ENCODE peak calls at places on chromosomes 6 and 20, in seven cellular contexts. C is IMR-90, K is mesenchymal stem cell, V is H9, Y is neuronal stem cell, U is H1, X is trophoblast cell. M is an unnamed sample.

GRCh38 chr20:39823239-39823638 is 861.1 kb downstream of the DHX35 start:
- DNase-seq in C (peak; percentile 58), Y (no peak), K (peak; percentile 72), U (no peak), X (no peak), V (no peak), M (no peak)

GRCh38 chr6:13908955-13909381 is 15.8 kb upstream of the RNF182 start:
- DNase-seq in C (peak; percentile 74), K (peak; percentile 77), U (no peak), X (peak; percentile 59), Y (peak; percentile 55), V (peak; percentile 52), M (peak; percentile 83)

GRCh38 chr6:129175066-129175465 is 292.1 kb downstream of the LAMA2 start:
- DNase-seq in U (no peak), K (no peak), Y (no peak), C (no peak), V (no peak), X (no peak), M (no peak)

GRCh38 chr20:47703748-47704147 is 81.5 kb downstream of the SULF2 start:
- DNase-seq in X (no peak), U (no peak), K (peak; percentile 41), C (no peak), Y (no peak), V (no peak), M (no peak)

GRCh38 chr6:123380257-123380656 is 256.5 kb downstream of the TRDN start:
- DNase-seq in C (no peak), V (no peak), X (no peak), Y (peak; percentile 43), U (peak; percentile 3), K (peak; percentile 51), M (peak; percentile 50)

GRCh38 chr20:35277531-35278395 is at the start of gene MMP24OS:
- DNase-seq in Y (peak; percentile 85), K (peak; percentile 91), C (peak; percentile 82), U (peak; percentile 86), X (peak; percentile 74), V (peak; percentile 94), M (peak; percentile 96)

GRCh38 chr20:31717478-31717946 is 5.2 kb downstream of the BCL2L1 start:
- DNase-seq in K (no peak), V (no peak), X (no peak), U (no peak), Y (no peak), C (no peak), M (no peak)

GRCh38 chr6:156846845-156847599 is 69.8 kb downstream of the ARID1B start:
- DNase-seq in X (no peak), Y (no peak), K (no peak), V (no peak), C (no peak), U (no peak), M (peak; percentile 57)

GRCh38 chr6:3615391-3616380 is 135.8 kb downstream of the PXDC1 start:
- DNase-seq in V (no peak), U (no peak), X (no peak), K (no peak), C (no peak), Y (no peak), M (no peak)

GRCh38 chr20:43972051-43972450 is 57.4 kb downstream of the TOX2 start:
- DNase-seq in K (no peak), Y (no peak), X (no peak), U (no peak), C (no peak), V (no peak), M (no peak)

GRCh38 chr6:13302751-13303667 is 25.3 kb downstream of the TBC1D7 start:
- DNase-seq in X (peak; percentile 87), C (peak; percentile 98), Y (no peak), U (no peak), K (peak; percentile 100), V (no peak), M (peak; percentile 40)

GRCh38 chr6:2578729-2579128 is 172.0 kb downstream of the MYLK4 start:
- DNase-seq in U (no peak), X (no peak), Y (no peak), K (no peak), V (no peak), C (peak; percentile 34), M (peak; percentile 18)

GRCh38 chr6:39992861-39993622 is 58.8 kb upstream of the MOCS1 start:
- DNase-seq in U (no peak), X (no peak), K (no peak), Y (no peak), C (no peak), V (no peak), M (no peak)

GRCh38 chr20:12925214-12925755 is 83.5 kb upstream of the SPTLC3 start:
- DNase-seq in U (no peak), V (peak; percentile 66), X (peak; percentile 58), C (peak; percentile 85), Y (peak; percentile 63), K (peak; percentile 86), M (peak; percentile 85)

GRCh38 chr6:32252326-32253009 is 28.6 kb upstream of the NOTCH4 start:
- DNase-seq in Y (no peak), X (no peak), C (no peak), K (no peak), U (no peak), V (no peak), M (no peak)

GRCh38 chr20:20823469-20823868 is 111.0 kb upstream of the RALGAPA2 start:
- DNase-seq in V (no peak), C (no peak), U (no peak), X (no peak), Y (no peak), K (no peak), M (no peak)

GRCh38 chr20:48948612-48949011 is 27.1 kb downstream of the ARFGEF2 start:
- DNase-seq in X (no peak), C (no peak), U (no peak), V (peak; percentile 35), K (no peak), Y (no peak), M (no peak)

GRCh38 chr20:48951041-48951440 is 29.5 kb downstream of the ARFGEF2 start:
- DNase-seq in V (no peak), C (no peak), K (no peak), X (no peak), U (no peak), Y (no peak), M (no peak)

GRCh38 chr20:48951646-48952045 is 30.1 kb downstream of the ARFGEF2 start:
- DNase-seq in X (no peak), U (no peak), K (no peak), C (no peak), Y (no peak), V (no peak), M (no peak)

GRCh38 chr20:48952656-48953055 is 31.1 kb downstream of the ARFGEF2 start:
- DNase-seq in U (no peak), Y (no peak), V (no peak), C (no peak), X (no peak), K (no peak), M (no peak)

DNA sequence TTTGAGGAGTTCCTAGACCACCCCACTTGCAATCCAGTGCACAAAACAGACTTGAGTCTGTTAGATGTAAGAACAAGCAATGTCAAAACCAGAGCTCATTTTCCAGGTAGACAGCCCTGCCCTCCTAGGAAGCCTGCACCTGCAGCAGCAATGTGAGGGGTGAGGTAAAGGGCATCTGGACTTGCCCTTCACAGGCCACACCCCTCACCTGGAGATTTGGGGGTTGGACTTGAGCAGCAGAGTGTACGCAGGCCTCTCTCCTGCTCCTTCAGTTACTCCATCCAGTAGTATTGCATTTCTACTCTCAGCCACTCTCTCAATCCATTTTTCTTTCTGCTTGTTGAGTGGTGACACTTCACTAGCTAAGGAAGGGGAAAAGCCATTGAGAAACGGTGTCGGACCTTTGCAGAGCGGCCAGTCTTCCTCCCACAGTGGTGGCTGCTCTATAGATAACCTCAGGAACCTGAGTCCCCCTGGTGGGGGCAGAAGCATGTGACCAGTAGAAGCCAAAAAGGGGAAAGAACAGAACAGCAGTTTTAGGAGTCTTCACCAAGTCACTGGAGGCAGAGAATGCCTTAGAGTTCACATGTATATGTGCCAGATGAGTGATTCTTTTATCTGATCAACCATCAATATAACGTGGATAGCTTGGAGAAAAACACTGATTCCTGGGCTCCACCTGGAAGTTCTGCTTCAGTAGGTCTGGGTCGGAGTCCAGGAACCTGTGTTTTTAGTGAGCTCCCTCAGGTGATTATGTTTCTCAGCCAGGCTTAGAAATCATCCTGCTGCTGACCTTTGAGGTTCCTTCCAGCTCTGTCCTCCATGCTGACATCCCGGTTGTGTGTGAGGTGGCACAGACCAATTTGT is 28.0 kb downstream of the ARFGEF2 start:
- DNase-seq in U (no peak), X (no peak), Y (no peak), K (no peak), V (peak; percentile 42), C (no peak), M (peak; percentile 60)
- H2BK5ac ChIP-seq in U (no peak overlapping the region), X (no peak overlapping the region), Y (no peak overlapping the region), K (no peak overlapping the region), V (no peak overlapping the region), C (no peak overlapping the region), M (no peak overlapping the region)

DNA sequence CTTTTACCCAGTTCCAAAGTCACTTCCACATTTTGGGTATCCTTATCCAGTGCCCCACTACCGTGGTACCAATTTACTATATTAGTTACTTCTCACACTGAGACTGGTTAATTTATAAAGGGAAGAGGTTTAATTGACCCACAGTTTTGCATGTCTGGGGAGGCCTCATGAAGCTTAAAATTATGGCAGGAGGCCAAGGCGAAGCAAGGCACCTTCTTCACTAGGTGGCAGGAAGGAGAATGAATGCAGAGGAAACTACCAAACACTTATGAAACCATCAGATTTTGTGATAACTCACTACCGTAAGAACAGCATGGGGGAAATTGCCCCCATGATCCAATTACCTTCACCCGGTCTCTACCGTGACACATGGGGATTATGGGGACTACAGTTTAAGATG is 106.7 kb upstream of the SAMD5 start:
- DNase-seq in K (no peak), C (no peak), Y (no peak), U (no peak), X (no peak), V (no peak), M (no peak)
- H2BK5ac ChIP-seq in K (no peak overlapping the region), C (no peak overlapping the region), Y (no peak overlapping the region), U (no peak overlapping the region), X (no peak overlapping the region), V (no peak overlapping the region), M (no peak overlapping the region)

DNA sequence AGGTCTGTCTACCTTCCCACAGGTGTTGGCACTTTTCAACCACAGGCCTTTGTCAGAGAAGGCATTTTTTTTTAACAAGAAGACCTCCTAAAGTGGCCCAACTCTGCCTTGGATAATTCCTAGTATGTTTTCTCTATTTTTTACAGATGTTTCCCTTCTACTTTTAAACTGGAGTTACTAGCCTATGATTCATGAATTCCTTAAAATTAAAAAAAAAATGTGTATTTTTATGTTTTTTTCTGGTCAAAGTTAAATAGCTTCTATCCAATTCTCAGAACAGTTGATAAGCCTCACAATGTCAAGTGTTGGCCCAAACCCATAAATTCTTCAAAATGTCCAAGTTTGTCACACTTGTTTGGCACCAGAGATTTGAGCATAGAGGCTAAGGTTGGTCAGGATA is 64.1 kb downstream of the JAG1 start:
- DNase-seq in V (no peak), U (no peak), K (no peak), X (no peak), Y (no peak), C (peak; percentile 35), M (no peak)
- H2BK5ac ChIP-seq in V (no peak overlapping the region), U (no peak overlapping the region), K (no peak overlapping the region), X (no peak overlapping the region), Y (no peak overlapping the region), C (peak overlapping the region; percentile 93), M (no peak overlapping the region)

DNA sequence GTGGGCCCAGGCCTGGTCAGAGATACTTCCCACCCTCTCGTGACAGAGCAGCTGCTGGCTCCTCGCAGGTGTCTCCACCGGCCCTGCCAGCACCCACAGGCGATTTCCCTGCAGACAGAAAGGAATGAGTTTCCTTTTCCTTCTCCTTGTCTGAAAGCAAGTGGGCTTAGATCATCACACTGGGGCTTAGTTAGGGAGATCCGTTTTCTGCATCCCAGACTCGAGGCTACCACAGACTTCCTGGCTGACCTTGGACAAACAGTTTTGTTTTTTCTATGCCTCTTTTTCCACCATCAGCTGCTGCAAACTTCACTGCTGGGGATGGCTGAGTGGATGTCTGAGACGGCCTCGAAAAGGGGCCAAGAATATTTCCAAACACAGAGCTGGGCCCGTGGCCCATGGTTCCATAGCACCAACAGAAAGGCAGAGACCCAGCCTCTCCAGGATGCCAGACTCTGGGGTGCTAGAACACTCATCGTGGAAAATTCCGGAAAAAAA is 86.5 kb downstream of the BANF2 start:
- DNase-seq in K (peak; percentile 48), X (no peak), U (no peak), C (peak; percentile 75), Y (no peak), V (no peak), M (no peak)
- H2BK5ac ChIP-seq in K (peak overlapping the region; percentile 22), X (no peak overlapping the region), U (no peak overlapping the region), C (no peak overlapping the region), Y (no peak overlapping the region), V (no peak overlapping the region), M (no peak overlapping the region)

M was measured in mesendoderm.